ENCODE peak calls at places on chromosomes 11 and 22, in seven cellular contexts. One of them, this sample, is unnamed.

GRCh38 chr11:45337583-45338360 is 51.6 kb upstream of the SYT13 start:
- DNase-seq in IMR-90: no peak
- DNase-seq in CD8-positive, alpha-beta T cell: no peak
- DNase-seq in MCF 10A: peak
- DNase-seq in left ventricle myocardium inferior: no peak
- DNase-seq in GM12864: no peak
- DNase-seq in CD4-positive, alpha-beta T cell: no peak
- DNase-seq in this sample: no peak

GRCh38 chr11:122637538-122637937 is 18.0 kb upstream of the UBASH3B start:
- DNase-seq in GM12864: no peak
- DNase-seq in MCF 10A: no peak
- DNase-seq in CD4-positive, alpha-beta T cell: no peak
- DNase-seq in CD8-positive, alpha-beta T cell: no peak
- DNase-seq in left ventricle myocardium inferior: no peak
- DNase-seq in IMR-90: no peak
- DNase-seq in this sample: no peak

GRCh38 chr11:69707156-69707555 is 3.3 kb upstream of the FGF19 start:
- DNase-seq in left ventricle myocardium inferior: no peak
- DNase-seq in IMR-90: no peak
- DNase-seq in MCF 10A: peak
- DNase-seq in CD8-positive, alpha-beta T cell: no peak
- DNase-seq in GM12864: no peak
- DNase-seq in CD4-positive, alpha-beta T cell: no peak
- DNase-seq in this sample: no peak

GRCh38 chr11:120714448-120714847 is 202.9 kb downstream of the GRIK4 start:
- DNase-seq in MCF 10A: no peak
- DNase-seq in left ventricle myocardium inferior: no peak
- DNase-seq in GM12864: no peak
- DNase-seq in CD4-positive, alpha-beta T cell: no peak
- DNase-seq in IMR-90: no peak
- DNase-seq in CD8-positive, alpha-beta T cell: no peak
- DNase-seq in this sample: no peak

GRCh38 chr11:119284344-119285157 is 32.4 kb downstream of the MCAM start:
- DNase-seq in IMR-90: peak
- DNase-seq in left ventricle myocardium inferior: no peak
- DNase-seq in MCF 10A: peak
- DNase-seq in GM12864: no peak
- DNase-seq in CD8-positive, alpha-beta T cell: no peak
- DNase-seq in CD4-positive, alpha-beta T cell: no peak
- DNase-seq in this sample: peak

GRCh38 chr11:1308745-1309497 is 511 bp downstream of the TOLLIP start:
- DNase-seq in GM12864: no peak
- DNase-seq in IMR-90: no peak
- DNase-seq in MCF 10A: peak
- DNase-seq in left ventricle myocardium inferior: no peak
- DNase-seq in CD4-positive, alpha-beta T cell: no peak
- DNase-seq in CD8-positive, alpha-beta T cell: peak
- DNase-seq in this sample: no peak

GRCh38 chr22:26170112-26170492 is 840 bp downstream of the SEZ6L start:
- DNase-seq in CD4-positive, alpha-beta T cell: no peak
- DNase-seq in IMR-90: no peak
- DNase-seq in CD8-positive, alpha-beta T cell: no peak
- DNase-seq in left ventricle myocardium inferior: no peak
- DNase-seq in MCF 10A: no peak
- DNase-seq in GM12864: no peak
- DNase-seq in this sample: no peak

GRCh38 chr11:13277719-13278619 is at the start of gene BMAL1:
- DNase-seq in left ventricle myocardium inferior: peak
- DNase-seq in IMR-90: no peak
- DNase-seq in GM12864: peak
- DNase-seq in MCF 10A: peak
- DNase-seq in CD8-positive, alpha-beta T cell: peak
- DNase-seq in CD4-positive, alpha-beta T cell: peak
- DNase-seq in this sample: peak

GRCh38 chr11:114416441-114416928 is 16.0 kb downstream of the RBM7 start:
- DNase-seq in MCF 10A: peak
- DNase-seq in IMR-90: peak
- DNase-seq in left ventricle myocardium inferior: no peak
- DNase-seq in GM12864: no peak
- DNase-seq in CD8-positive, alpha-beta T cell: no peak
- DNase-seq in CD4-positive, alpha-beta T cell: no peak
- DNase-seq in this sample: no peak

GRCh38 chr22:23835773-23836144 is 3.0 kb downstream of the DERL3 start:
- DNase-seq in GM12864: no peak
- DNase-seq in MCF 10A: no peak
- DNase-seq in left ventricle myocardium inferior: peak
- DNase-seq in IMR-90: no peak
- DNase-seq in CD8-positive, alpha-beta T cell: no peak
- DNase-seq in CD4-positive, alpha-beta T cell: no peak
- DNase-seq in this sample: no peak

GRCh38 chr11:57154718-57155117 is 27.0 kb upstream of the LRRC55 start:
- DNase-seq in MCF 10A: no peak
- DNase-seq in IMR-90: no peak
- DNase-seq in left ventricle myocardium inferior: no peak
- DNase-seq in CD8-positive, alpha-beta T cell: no peak
- DNase-seq in GM12864: no peak
- DNase-seq in CD4-positive, alpha-beta T cell: no peak
- DNase-seq in this sample: no peak

GRCh38 chr22:28883917-28884753 is 763 bp downstream of the ZNRF3 start:
- DNase-seq in left ventricle myocardium inferior: peak
- DNase-seq in GM12864: no peak
- DNase-seq in CD4-positive, alpha-beta T cell: peak
- DNase-seq in MCF 10A: peak
- DNase-seq in IMR-90: peak
- DNase-seq in CD8-positive, alpha-beta T cell: peak
- DNase-seq in this sample: peak

GRCh38 chr11:58582437-58582836 is 3.6 kb downstream of the ZFP91 start:
- DNase-seq in CD8-positive, alpha-beta T cell: no peak
- DNase-seq in GM12864: no peak
- DNase-seq in IMR-90: no peak
- DNase-seq in MCF 10A: no peak
- DNase-seq in left ventricle myocardium inferior: no peak
- DNase-seq in CD4-positive, alpha-beta T cell: no peak
- DNase-seq in this sample: no peak

GRCh38 chr22:39080052-39080762 is 3.1 kb downstream of the APOBEC3G start:
- DNase-seq in left ventricle myocardium inferior: no peak
- DNase-seq in CD8-positive, alpha-beta T cell: peak
- DNase-seq in GM12864: no peak
- DNase-seq in CD4-positive, alpha-beta T cell: no peak
- DNase-seq in MCF 10A: no peak
- DNase-seq in IMR-90: no peak
- DNase-seq in this sample: no peak

GRCh38 chr11:120784566-120785251 is 239.2 kb upstream of the TBCEL start:
- DNase-seq in IMR-90: no peak
- DNase-seq in MCF 10A: no peak
- DNase-seq in CD8-positive, alpha-beta T cell: no peak
- DNase-seq in left ventricle myocardium inferior: no peak
- DNase-seq in CD4-positive, alpha-beta T cell: no peak
- DNase-seq in GM12864: no peak
- DNase-seq in this sample: no peak

GRCh38 chr22:21446128-21446826 is 20.9 kb upstream of the TMEM191C start:
- DNase-seq in left ventricle myocardium inferior: no peak
- DNase-seq in CD8-positive, alpha-beta T cell: no peak
- DNase-seq in GM12864: no peak
- DNase-seq in MCF 10A: no peak
- DNase-seq in IMR-90: no peak
- DNase-seq in CD4-positive, alpha-beta T cell: no peak
- DNase-seq in this sample: no peak

GRCh38 chr11:48154162-48154561 is 62.4 kb upstream of the OR4B1 start:
- DNase-seq in left ventricle myocardium inferior: no peak
- DNase-seq in MCF 10A: no peak
- DNase-seq in GM12864: no peak
- DNase-seq in CD8-positive, alpha-beta T cell: no peak
- DNase-seq in IMR-90: peak
- DNase-seq in CD4-positive, alpha-beta T cell: no peak
- DNase-seq in this sample: no peak

GRCh38 chr11:73461335-73461840 is 85.2 kb downstream of the RELT start:
- DNase-seq in CD4-positive, alpha-beta T cell: no peak
- DNase-seq in GM12864: no peak
- DNase-seq in CD8-positive, alpha-beta T cell: no peak
- DNase-seq in MCF 10A: no peak
- DNase-seq in left ventricle myocardium inferior: no peak
- DNase-seq in IMR-90: peak
- DNase-seq in this sample: no peak

GRCh38 chr11:44597358-44598009 is 32.0 kb downstream of the CD82 start:
- DNase-seq in GM12864: no peak
- DNase-seq in CD8-positive, alpha-beta T cell: no peak
- DNase-seq in IMR-90: no peak
- DNase-seq in MCF 10A: no peak
- DNase-seq in left ventricle myocardium inferior: no peak
- DNase-seq in CD4-positive, alpha-beta T cell: no peak
- DNase-seq in this sample: no peak

GRCh38 chr11:46920709-46921108 is 2.4 kb upstream of the LRP4 start:
- DNase-seq in GM12864: no peak
- DNase-seq in MCF 10A: peak
- DNase-seq in CD8-positive, alpha-beta T cell: no peak
- DNase-seq in left ventricle myocardium inferior: no peak
- DNase-seq in IMR-90: peak
- DNase-seq in CD4-positive, alpha-beta T cell: no peak
- DNase-seq in this sample: no peak

GRCh38 chr11:120211522-120212258 is 858 bp downstream of the OAF start:
- DNase-seq in left ventricle myocardium inferior: no peak
- DNase-seq in CD8-positive, alpha-beta T cell: no peak
- DNase-seq in CD4-positive, alpha-beta T cell: no peak
- DNase-seq in IMR-90: no peak
- DNase-seq in MCF 10A: peak
- DNase-seq in GM12864: no peak
- DNase-seq in this sample: no peak

GRCh38 chr22:24149191-24149590 is 32.1 kb upstream of the SUSD2 start:
- DNase-seq in GM12864: no peak
- DNase-seq in MCF 10A: no peak
- DNase-seq in left ventricle myocardium inferior: no peak
- DNase-seq in CD8-positive, alpha-beta T cell: no peak
- DNase-seq in CD4-positive, alpha-beta T cell: no peak
- DNase-seq in IMR-90: no peak
- DNase-seq in this sample: no peak

GRCh38 chr11:103862049-103862826 is 174.2 kb upstream of the DDI1 start:
- DNase-seq in CD8-positive, alpha-beta T cell: no peak
- DNase-seq in MCF 10A: no peak
- DNase-seq in IMR-90: no peak
- DNase-seq in CD4-positive, alpha-beta T cell: no peak
- DNase-seq in left ventricle myocardium inferior: no peak
- DNase-seq in GM12864: no peak
- DNase-seq in this sample: no peak

GRCh38 chr11:71286701-71287643 is 34.6 kb upstream of the SHANK2 start:
- DNase-seq in CD8-positive, alpha-beta T cell: no peak
- DNase-seq in MCF 10A: peak
- DNase-seq in left ventricle myocardium inferior: no peak
- DNase-seq in GM12864: no peak
- DNase-seq in CD4-positive, alpha-beta T cell: no peak
- DNase-seq in IMR-90: peak
- DNase-seq in this sample: peak

GRCh38 chr11:96390403-96390830 is 604 bp downstream of the JRKL start:
- DNase-seq in GM12864: no peak
- DNase-seq in CD4-positive, alpha-beta T cell: no peak
- DNase-seq in IMR-90: peak
- DNase-seq in CD8-positive, alpha-beta T cell: no peak
- DNase-seq in MCF 10A: no peak
- DNase-seq in left ventricle myocardium inferior: no peak
- DNase-seq in this sample: no peak

GRCh38 chr22:50626314-50626855 is 1.6 kb downstream of the ARSA start:
- DNase-seq in CD4-positive, alpha-beta T cell: no peak
- DNase-seq in left ventricle myocardium inferior: no peak
- DNase-seq in CD8-positive, alpha-beta T cell: no peak
- DNase-seq in GM12864: no peak
- DNase-seq in MCF 10A: no peak
- DNase-seq in IMR-90: no peak
- DNase-seq in this sample: no peak
- TF ChIP-seq CTCF in CD4-positive, alpha-beta T cell: no peak
- TF ChIP-seq CTCF in left ventricle myocardium inferior: no peak
- TF ChIP-seq CTCF in CD8-positive, alpha-beta T cell: no peak
- TF ChIP-seq CTCF in GM12864: no peak
- TF ChIP-seq CTCF in MCF 10A: no peak
- TF ChIP-seq CTCF in IMR-90: no peak
- TF ChIP-seq CTCF in this sample: no peak

DNA sequence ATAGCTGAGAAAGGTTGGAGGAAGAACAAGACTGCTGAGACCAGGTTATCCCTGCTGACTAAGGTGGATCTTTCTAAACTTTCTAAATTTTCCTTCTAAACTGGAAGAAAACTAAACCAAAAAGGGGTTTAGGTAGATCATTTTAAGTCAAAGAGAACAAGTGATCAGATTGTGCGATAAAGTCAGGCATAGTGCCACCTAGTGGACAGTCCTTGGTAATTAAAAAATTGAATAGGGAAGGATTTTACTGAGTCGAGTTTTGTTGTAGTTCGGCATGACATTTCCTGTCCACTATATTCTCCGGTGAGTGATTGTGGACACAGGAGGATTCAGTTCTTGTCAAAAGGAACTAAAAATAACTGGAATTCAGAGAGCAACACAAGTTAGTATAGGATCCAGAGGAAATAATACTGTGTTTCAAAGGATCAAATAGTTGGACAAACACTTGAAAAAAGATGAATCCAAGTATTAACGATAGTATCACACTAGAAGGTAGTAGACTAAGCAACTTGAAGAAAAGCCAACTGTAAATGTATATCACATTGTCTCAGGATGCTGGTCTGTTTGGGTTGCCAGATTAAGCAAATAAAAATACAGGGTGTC is 1236.4 kb downstream of the FAM181B start:
- DNase-seq in CD4-positive, alpha-beta T cell: no peak
- DNase-seq in left ventricle myocardium inferior: no peak
- DNase-seq in CD8-positive, alpha-beta T cell: no peak
- DNase-seq in IMR-90: peak
- DNase-seq in MCF 10A: peak
- DNase-seq in GM12864: peak
- DNase-seq in this sample: peak
- TF ChIP-seq CTCF in CD4-positive, alpha-beta T cell: no peak
- TF ChIP-seq CTCF in left ventricle myocardium inferior: peak
- TF ChIP-seq CTCF in CD8-positive, alpha-beta T cell: peak
- TF ChIP-seq CTCF in IMR-90: peak
- TF ChIP-seq CTCF in MCF 10A: peak
- TF ChIP-seq CTCF in GM12864: peak
- TF ChIP-seq CTCF in this sample: no peak

GRCh38 chr22:36221799-36222751 is 17.3 kb downstream of the APOL2 start:
- DNase-seq in IMR-90: no peak
- DNase-seq in GM12864: no peak
- DNase-seq in MCF 10A: peak
- DNase-seq in CD4-positive, alpha-beta T cell: peak
- DNase-seq in left ventricle myocardium inferior: no peak
- DNase-seq in CD8-positive, alpha-beta T cell: peak
- DNase-seq in this sample: peak
- TF ChIP-seq CTCF in IMR-90: peak
- TF ChIP-seq CTCF in GM12864: peak
- TF ChIP-seq CTCF in MCF 10A: peak
- TF ChIP-seq CTCF in CD4-positive, alpha-beta T cell: peak
- TF ChIP-seq CTCF in left ventricle myocardium inferior: peak
- TF ChIP-seq CTCF in CD8-positive, alpha-beta T cell: peak
- TF ChIP-seq CTCF in this sample: peak

DNA sequence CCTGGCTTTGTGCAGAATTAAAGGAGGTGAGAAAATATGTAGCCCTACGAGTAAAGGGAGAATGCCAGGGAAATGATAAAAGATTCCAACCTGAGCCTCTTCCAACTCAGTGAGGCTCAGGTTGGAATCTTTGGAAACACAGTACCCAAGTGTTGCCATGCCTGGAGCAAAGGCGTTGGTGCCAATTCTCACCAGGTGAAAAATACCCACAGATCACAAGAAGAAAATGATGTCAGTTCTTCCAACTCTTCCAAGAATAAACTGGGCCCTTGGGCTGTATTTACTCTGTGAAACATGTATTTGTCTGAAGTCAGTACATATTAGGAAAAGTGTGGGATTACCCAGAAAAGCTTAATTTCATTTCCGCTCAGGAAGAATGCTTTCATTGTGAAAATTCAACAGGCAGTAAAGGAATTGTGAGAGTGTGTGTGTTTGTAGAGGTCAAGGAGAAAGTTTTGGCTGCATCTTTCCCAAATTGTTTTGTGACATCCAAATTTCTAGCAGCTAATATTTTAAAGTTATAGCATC is 235.3 kb upstream of the MPPED2 start:
- DNase-seq in IMR-90: no peak
- DNase-seq in left ventricle myocardium inferior: no peak
- DNase-seq in MCF 10A: no peak
- DNase-seq in CD4-positive, alpha-beta T cell: no peak
- DNase-seq in CD8-positive, alpha-beta T cell: no peak
- DNase-seq in GM12864: no peak
- DNase-seq in this sample: no peak
- TF ChIP-seq CTCF in IMR-90: no peak
- TF ChIP-seq CTCF in left ventricle myocardium inferior: no peak
- TF ChIP-seq CTCF in MCF 10A: no peak
- TF ChIP-seq CTCF in CD4-positive, alpha-beta T cell: no peak
- TF ChIP-seq CTCF in CD8-positive, alpha-beta T cell: no peak
- TF ChIP-seq CTCF in GM12864: no peak
- TF ChIP-seq CTCF in this sample: no peak